ENCODE peak calls at places on chromosome 7, in seven cellular contexts. One of them, this sample, is unnamed.
A peak's percentile ranks its signal among the peaks of the same experiment; 100 is the strongest.

GRCh38 chr7:116030626-116031276 is at the start of gene TFEC:
- DNase-seq in fibroblast of pulmonary artery: peak; percentile 63
- DNase-seq in astrocyte of the spinal cord: peak; percentile 22
- DNase-seq in GM04503: no peak
- DNase-seq in M059J: peak; percentile 67
- DNase-seq in stimulated activated CD8-positive, alpha-beta memory T cell treated with anti-CD3 and anti-CD28 coated beads, Interleukin-15, amount 100 ng/mL, for 1 hour: no peak
- DNase-seq in neural crest cell: no peak
- DNase-seq in this sample: no peak

GRCh38 chr7:6395898-6396582 is 51.7 kb downstream of the DAGLB start:
- DNase-seq in fibroblast of pulmonary artery: no peak
- DNase-seq in astrocyte of the spinal cord: no peak
- DNase-seq in GM04503: no peak
- DNase-seq in M059J: no peak
- DNase-seq in stimulated activated CD8-positive, alpha-beta memory T cell treated with anti-CD3 and anti-CD28 coated beads, Interleukin-15, amount 100 ng/mL, for 1 hour: no peak
- DNase-seq in neural crest cell: no peak
- DNase-seq in this sample: peak; percentile 77

GRCh38 chr7:158029431-158029938 is 558.1 kb downstream of the PTPRN2 start:
- DNase-seq in fibroblast of pulmonary artery: no peak
- DNase-seq in astrocyte of the spinal cord: no peak
- DNase-seq in GM04503: no peak
- DNase-seq in M059J: no peak
- DNase-seq in stimulated activated CD8-positive, alpha-beta memory T cell treated with anti-CD3 and anti-CD28 coated beads, Interleukin-15, amount 100 ng/mL, for 1 hour: no peak
- DNase-seq in neural crest cell: no peak
- DNase-seq in this sample: peak; percentile 66

GRCh38 chr7:38215734-38216670 is 38.0 kb downstream of the STARD3NL start:
- DNase-seq in fibroblast of pulmonary artery: peak; percentile 95
- DNase-seq in astrocyte of the spinal cord: peak; percentile 87
- DNase-seq in GM04503: no peak
- DNase-seq in M059J: peak; percentile 58
- DNase-seq in stimulated activated CD8-positive, alpha-beta memory T cell treated with anti-CD3 and anti-CD28 coated beads, Interleukin-15, amount 100 ng/mL, for 1 hour: peak; percentile 47
- DNase-seq in neural crest cell: peak; percentile 68
- DNase-seq in this sample: peak; percentile 89

GRCh38 chr7:75921479-75921878 is 6.5 kb downstream of the POR start:
- DNase-seq in fibroblast of pulmonary artery: no peak
- DNase-seq in astrocyte of the spinal cord: no peak
- DNase-seq in GM04503: no peak
- DNase-seq in M059J: no peak
- DNase-seq in stimulated activated CD8-positive, alpha-beta memory T cell treated with anti-CD3 and anti-CD28 coated beads, Interleukin-15, amount 100 ng/mL, for 1 hour: no peak
- DNase-seq in neural crest cell: no peak
- DNase-seq in this sample: no peak

GRCh38 chr7:146772581-146772980 is 656.0 kb downstream of the CNTNAP2 start:
- DNase-seq in fibroblast of pulmonary artery: no peak
- DNase-seq in astrocyte of the spinal cord: no peak
- DNase-seq in GM04503: no peak
- DNase-seq in M059J: no peak
- DNase-seq in stimulated activated CD8-positive, alpha-beta memory T cell treated with anti-CD3 and anti-CD28 coated beads, Interleukin-15, amount 100 ng/mL, for 1 hour: no peak
- DNase-seq in neural crest cell: peak; percentile 10
- DNase-seq in this sample: no peak

GRCh38 chr7:77529279-77529678 is 7.8 kb upstream of the PTPN12 start:
- DNase-seq in fibroblast of pulmonary artery: no peak
- DNase-seq in astrocyte of the spinal cord: no peak
- DNase-seq in GM04503: no peak
- DNase-seq in M059J: no peak
- DNase-seq in stimulated activated CD8-positive, alpha-beta memory T cell treated with anti-CD3 and anti-CD28 coated beads, Interleukin-15, amount 100 ng/mL, for 1 hour: no peak
- DNase-seq in neural crest cell: no peak
- DNase-seq in this sample: no peak

GRCh38 chr7:145643981-145644380 is 472.6 kb upstream of the CNTNAP2 start:
- DNase-seq in fibroblast of pulmonary artery: no peak
- DNase-seq in astrocyte of the spinal cord: no peak
- DNase-seq in GM04503: no peak
- DNase-seq in M059J: peak; percentile 73
- DNase-seq in stimulated activated CD8-positive, alpha-beta memory T cell treated with anti-CD3 and anti-CD28 coated beads, Interleukin-15, amount 100 ng/mL, for 1 hour: no peak
- DNase-seq in neural crest cell: no peak
- DNase-seq in this sample: no peak

GRCh38 chr7:151060416-151061234 is 1.2 kb downstream of the SLC4A2 start:
- DNase-seq in fibroblast of pulmonary artery: peak; percentile 64
- DNase-seq in astrocyte of the spinal cord: peak; percentile 43
- DNase-seq in GM04503: no peak
- DNase-seq in M059J: peak; percentile 54
- DNase-seq in stimulated activated CD8-positive, alpha-beta memory T cell treated with anti-CD3 and anti-CD28 coated beads, Interleukin-15, amount 100 ng/mL, for 1 hour: no peak
- DNase-seq in neural crest cell: no peak
- DNase-seq in this sample: no peak

GRCh38 chr7:94434031-94434430 is 39.3 kb downstream of the COL1A2 start:
- DNase-seq in fibroblast of pulmonary artery: peak; percentile 27
- DNase-seq in astrocyte of the spinal cord: peak; percentile 9
- DNase-seq in GM04503: no peak
- DNase-seq in M059J: peak; percentile 35
- DNase-seq in stimulated activated CD8-positive, alpha-beta memory T cell treated with anti-CD3 and anti-CD28 coated beads, Interleukin-15, amount 100 ng/mL, for 1 hour: no peak
- DNase-seq in neural crest cell: no peak
- DNase-seq in this sample: no peak

GRCh38 chr7:12303507-12303906 is 92.4 kb downstream of the TMEM106B start:
- DNase-seq in fibroblast of pulmonary artery: peak; percentile 16
- DNase-seq in astrocyte of the spinal cord: peak; percentile 31
- DNase-seq in GM04503: no peak
- DNase-seq in M059J: peak; percentile 44
- DNase-seq in stimulated activated CD8-positive, alpha-beta memory T cell treated with anti-CD3 and anti-CD28 coated beads, Interleukin-15, amount 100 ng/mL, for 1 hour: no peak
- DNase-seq in neural crest cell: no peak
- DNase-seq in this sample: no peak

GRCh38 chr7:29839302-29839701 is 33.0 kb downstream of the WIPF3 start:
- DNase-seq in fibroblast of pulmonary artery: peak; percentile 59
- DNase-seq in astrocyte of the spinal cord: peak; percentile 4
- DNase-seq in GM04503: peak; percentile 48
- DNase-seq in M059J: peak; percentile 55
- DNase-seq in stimulated activated CD8-positive, alpha-beta memory T cell treated with anti-CD3 and anti-CD28 coated beads, Interleukin-15, amount 100 ng/mL, for 1 hour: no peak
- DNase-seq in neural crest cell: no peak
- DNase-seq in this sample: no peak

GRCh38 chr7:139618482-139619366 is 95.2 kb downstream of the CLEC2L start:
- DNase-seq in fibroblast of pulmonary artery: peak; percentile 60
- DNase-seq in astrocyte of the spinal cord: peak; percentile 45
- DNase-seq in GM04503: peak; percentile 17
- DNase-seq in M059J: peak; percentile 51
- DNase-seq in stimulated activated CD8-positive, alpha-beta memory T cell treated with anti-CD3 and anti-CD28 coated beads, Interleukin-15, amount 100 ng/mL, for 1 hour: no peak
- DNase-seq in neural crest cell: peak; percentile 46
- DNase-seq in this sample: no peak

GRCh38 chr7:112938895-112939588 is 147.6 kb downstream of the GPR85 start:
- DNase-seq in fibroblast of pulmonary artery: peak; percentile 34
- DNase-seq in astrocyte of the spinal cord: peak; percentile 35
- DNase-seq in GM04503: no peak
- DNase-seq in M059J: peak; percentile 54
- DNase-seq in stimulated activated CD8-positive, alpha-beta memory T cell treated with anti-CD3 and anti-CD28 coated beads, Interleukin-15, amount 100 ng/mL, for 1 hour: no peak
- DNase-seq in neural crest cell: peak; percentile 29
- DNase-seq in this sample: peak; percentile 71

GRCh38 chr7:18330563-18330962 is 165.0 kb upstream of the HDAC9 start:
- DNase-seq in fibroblast of pulmonary artery: no peak
- DNase-seq in astrocyte of the spinal cord: no peak
- DNase-seq in GM04503: no peak
- DNase-seq in M059J: no peak
- DNase-seq in stimulated activated CD8-positive, alpha-beta memory T cell treated with anti-CD3 and anti-CD28 coated beads, Interleukin-15, amount 100 ng/mL, for 1 hour: no peak
- DNase-seq in neural crest cell: no peak
- DNase-seq in this sample: no peak

GRCh38 chr7:36583318-36583717 is 141.0 kb downstream of the AOAH start:
- DNase-seq in fibroblast of pulmonary artery: no peak
- DNase-seq in astrocyte of the spinal cord: peak; percentile 31
- DNase-seq in GM04503: no peak
- DNase-seq in M059J: peak; percentile 65
- DNase-seq in stimulated activated CD8-positive, alpha-beta memory T cell treated with anti-CD3 and anti-CD28 coated beads, Interleukin-15, amount 100 ng/mL, for 1 hour: no peak
- DNase-seq in neural crest cell: no peak
- DNase-seq in this sample: no peak

GRCh38 chr7:124720195-124720594 is 45.4 kb downstream of the GPR37 start:
- DNase-seq in fibroblast of pulmonary artery: no peak
- DNase-seq in astrocyte of the spinal cord: peak; percentile 54
- DNase-seq in GM04503: no peak
- DNase-seq in M059J: peak; percentile 82
- DNase-seq in stimulated activated CD8-positive, alpha-beta memory T cell treated with anti-CD3 and anti-CD28 coated beads, Interleukin-15, amount 100 ng/mL, for 1 hour: no peak
- DNase-seq in neural crest cell: no peak
- DNase-seq in this sample: no peak

GRCh38 chr7:1169409-1170368 is 9.7 kb upstream of the ZFAND2A start:
- DNase-seq in fibroblast of pulmonary artery: peak; percentile 71
- DNase-seq in astrocyte of the spinal cord: peak; percentile 70
- DNase-seq in GM04503: no peak
- DNase-seq in M059J: peak; percentile 86
- DNase-seq in stimulated activated CD8-positive, alpha-beta memory T cell treated with anti-CD3 and anti-CD28 coated beads, Interleukin-15, amount 100 ng/mL, for 1 hour: peak; percentile 85
- DNase-seq in neural crest cell: peak; percentile 46
- DNase-seq in this sample: peak; percentile 89

GRCh38 chr7:105924950-105925349 is 38.1 kb upstream of the CDHR3 start:
- DNase-seq in fibroblast of pulmonary artery: no peak
- DNase-seq in astrocyte of the spinal cord: no peak
- DNase-seq in GM04503: no peak
- DNase-seq in M059J: no peak
- DNase-seq in stimulated activated CD8-positive, alpha-beta memory T cell treated with anti-CD3 and anti-CD28 coated beads, Interleukin-15, amount 100 ng/mL, for 1 hour: no peak
- DNase-seq in neural crest cell: no peak
- DNase-seq in this sample: no peak

This sample was measured in cardiac septum.